ENCODE peak calls at places on chromosomes 4 and X, in six cellular contexts. A is AG04450, G is body of pancreas, E is stomach, X is cardiac fibroblast, V is lower lobe of right lung. N is an unnamed sample.

GRCh38 chrX:114906978-114907510 is 110.4 kb downstream of the IL13RA2 start:
- DNase-seq in A (no peak), G (no peak), E (no peak), X (no peak), V (no peak), N (no peak)

GRCh38 chrX:95995600-95995999 is 689.0 kb upstream of the DIAPH2 start:
- DNase-seq in A (no peak), G (no peak), E (no peak), X (no peak), V (no peak), N (no peak)

GRCh38 chr4:8762356-8762755 is 109.3 kb downstream of the HMX1 start:
- DNase-seq in A (no peak), G (peak), E (no peak), X (no peak), V (peak), N (no peak)

GRCh38 chr4:173450281-173450680 is 51.4 kb upstream of the SCRG1 start:
- DNase-seq in A (no peak), G (no peak), E (no peak), X (peak), V (no peak), N (no peak)

GRCh38 chr4:140818433-140818832 is 62.2 kb upstream of the TBC1D9 start:
- DNase-seq in A (no peak), G (no peak), E (no peak), X (no peak), V (no peak), N (no peak)

GRCh38 chrX:151359341-151359740 is 37.7 kb upstream of the VMA21 start:
- DNase-seq in A (no peak), G (no peak), E (no peak), X (no peak), V (no peak), N (no peak)

GRCh38 chrX:44002569-44002968 is 29.4 kb upstream of the NDP start:
- DNase-seq in A (no peak), G (no peak), E (no peak), X (peak), V (no peak), N (no peak)

GRCh38 chr4:121380448-121381147 is at the start of gene QRFPR:
- DNase-seq in A (no peak), G (no peak), E (no peak), X (peak), V (no peak), N (no peak)

GRCh38 chr4:97500423-97500822 is 642.9 kb downstream of the STPG2 start:
- DNase-seq in A (no peak), G (no peak), E (no peak), X (no peak), V (no peak), N (no peak)

GRCh38 chrX:49001521-49002090 is 458 bp downstream of the GRIPAP1 start:
- DNase-seq in A (no peak), G (no peak), E (no peak), X (peak), V (peak), N (no peak)

GRCh38 chrX:2577844-2578444 is 77.2 kb upstream of the DHRSX start:
- DNase-seq in A (no peak), G (no peak), E (no peak), X (no peak), V (no peak), N (no peak)

GRCh38 chr4:5971077-5971447 is 47.2 kb downstream of the C4orf50 start:
- DNase-seq in A (no peak), G (no peak), E (peak), X (no peak), V (no peak), N (no peak)

GRCh38 chrX:13085533-13085932 is 41.1 kb upstream of the FAM9C start:
- DNase-seq in A (no peak), G (no peak), E (no peak), X (no peak), V (no peak), N (no peak)

GRCh38 chrX:21907250-21907649 is 33.3 kb upstream of the SMS start:
- DNase-seq in A (no peak), G (no peak), E (no peak), X (no peak), V (no peak), N (no peak)

GRCh38 chr4:183256756-183257385 is 63.2 kb downstream of the CLDN22 start:
- DNase-seq in A (no peak), G (peak), E (peak), X (peak), V (peak), N (no peak)

GRCh38 chr4:165394275-165394674 is 15.5 kb downstream of the CPE start:
- DNase-seq in A (no peak), G (no peak), E (no peak), X (peak), V (no peak), N (no peak)

GRCh38 chr4:85784348-85784747 is 309.4 kb downstream of the ARHGAP24 start:
- DNase-seq in A (no peak), G (no peak), E (no peak), X (peak), V (no peak), N (no peak)

GRCh38 chr4:73668806-73669205 is 48.6 kb upstream of the RASSF6 start:
- DNase-seq in A (no peak), G (no peak), E (no peak), X (peak), V (no peak), N (no peak)

GRCh38 chr4:54509057-54509456 is 148.7 kb upstream of the KIT start:
- DNase-seq in A (no peak), G (no peak), E (peak), X (no peak), V (no peak), N (no peak)

GRCh38 chrX:108736509-108737479 is at the start of gene IRS4:
- DNase-seq in A (no peak), G (peak), E (no peak), X (peak), V (peak), N (no peak)

GRCh38 chr4:96766359-96766758 is 926.5 kb downstream of the PDHA2 start:
- DNase-seq in A (no peak), G (no peak), E (no peak), X (peak), V (no peak), N (no peak)

GRCh38 chrX:115579327-115579726 is 18.4 kb downstream of the PLS3 start:
- DNase-seq in A (no peak), G (no peak), E (no peak), X (no peak), V (no peak), N (no peak)

GRCh38 chr4:74635074-74635473 is 159.2 kb downstream of the BTC start:
- DNase-seq in A (no peak), G (no peak), E (no peak), X (no peak), V (no peak), N (no peak)

GRCh38 chr4:173317003-173317402 is 17.2 kb downstream of the HMGB2 start:
- DNase-seq in A (no peak), G (no peak), E (no peak), X (no peak), V (no peak), N (no peak)

GRCh38 chr4:138248058-138248457 is 5.9 kb upstream of the SLC7A11 start:
- DNase-seq in A (no peak), G (no peak), E (no peak), X (no peak), V (no peak), N (no peak)

GRCh38 chr4:77167866-77168265 is 10.9 kb downstream of the CCNG2 start:
- DNase-seq in A (no peak), G (no peak), E (no peak), X (no peak), V (no peak), N (no peak)

GRCh38 chr4:22090655-22091350 is 142.2 kb upstream of the KCNIP4 start:
- DNase-seq in A (no peak), G (no peak), E (no peak), X (peak), V (no peak), N (no peak)

GRCh38 chr4:81426770-81427604 is 44.7 kb downstream of the RASGEF1B start:
- DNase-seq in A (no peak), G (no peak), E (no peak), X (peak), V (no peak), N (no peak)

GRCh38 chr4:4670869-4671268 is 129.0 kb upstream of the STX18 start:
- DNase-seq in A (no peak), G (no peak), E (no peak), X (no peak), V (no peak), N (no peak)

GRCh38 chrX:82092307-82092706 is 890.4 kb downstream of the SH3BGRL start:
- DNase-seq in A (no peak), G (no peak), E (no peak), X (no peak), V (no peak), N (no peak)

GRCh38 chr4:71777891-71778290 is 6.0 kb downstream of the GC start:
- DNase-seq in A (no peak), G (no peak), E (no peak), X (no peak), V (no peak), N (no peak)

GRCh38 chrX:126900937-126901336 is 81.4 kb downstream of the PRR32 start:
- DNase-seq in A (no peak), G (no peak), E (no peak), X (no peak), V (no peak), N (no peak)

GRCh38 chr4:180810581-180810980 is 1432.6 kb upstream of the TENM3 start:
- DNase-seq in A (no peak), G (no peak), E (no peak), X (no peak), V (no peak), N (no peak)

GRCh38 chr4:92501456-92501855 is 197.7 kb downstream of the GRID2 start:
- DNase-seq in A (no peak), G (no peak), E (no peak), X (no peak), V (no peak), N (no peak)

GRCh38 chr4:5973033-5973432 is 45.2 kb downstream of the C4orf50 start:
- DNase-seq in A (no peak), G (no peak), E (peak), X (no peak), V (no peak), N (no peak)

DNA sequence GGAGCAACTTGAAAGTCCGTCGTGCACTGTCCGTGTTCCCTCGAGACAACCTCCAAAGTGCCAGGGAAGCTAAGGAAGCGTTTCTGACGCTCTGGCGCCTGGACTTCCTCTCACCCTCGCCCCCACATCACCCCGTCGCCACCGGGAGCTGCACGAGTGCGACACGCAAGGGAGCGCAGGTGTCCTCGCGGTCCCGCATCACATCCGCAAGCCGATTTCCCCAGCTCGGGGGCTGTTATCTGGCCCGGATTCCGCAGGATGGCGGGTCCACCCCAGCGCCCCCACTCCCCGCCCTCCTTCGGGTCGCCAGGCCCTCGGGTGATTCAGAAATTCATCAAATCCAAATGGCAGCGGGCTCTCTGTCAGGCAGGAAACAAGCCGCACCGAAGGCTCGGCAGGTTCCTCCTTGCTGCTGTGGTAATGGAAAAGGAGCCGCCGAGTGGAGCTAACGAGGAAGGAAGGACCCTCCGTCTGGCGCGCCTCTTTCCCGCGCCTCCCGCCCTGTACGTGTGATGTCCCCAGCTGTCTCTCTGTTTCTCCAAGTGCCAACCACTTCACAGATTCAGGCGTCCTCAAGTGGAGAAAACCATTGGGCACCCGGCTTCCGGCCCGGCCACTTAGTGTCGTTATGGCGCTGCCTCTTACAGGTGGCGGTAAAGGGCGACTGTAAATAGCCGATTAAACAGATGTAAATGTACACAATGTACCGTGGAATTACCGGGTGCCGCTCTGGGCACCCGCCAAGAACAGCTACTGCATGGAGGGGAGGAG is 901 bp upstream of the SETD7 start:
- DNase-seq in A (no peak), G (peak), E (peak), X (peak), V (peak), N (peak)
- TF ChIP-seq CTCF in A (no peak), G (no peak), E (no peak), X (no peak), V (no peak), N (no peak)

DNA sequence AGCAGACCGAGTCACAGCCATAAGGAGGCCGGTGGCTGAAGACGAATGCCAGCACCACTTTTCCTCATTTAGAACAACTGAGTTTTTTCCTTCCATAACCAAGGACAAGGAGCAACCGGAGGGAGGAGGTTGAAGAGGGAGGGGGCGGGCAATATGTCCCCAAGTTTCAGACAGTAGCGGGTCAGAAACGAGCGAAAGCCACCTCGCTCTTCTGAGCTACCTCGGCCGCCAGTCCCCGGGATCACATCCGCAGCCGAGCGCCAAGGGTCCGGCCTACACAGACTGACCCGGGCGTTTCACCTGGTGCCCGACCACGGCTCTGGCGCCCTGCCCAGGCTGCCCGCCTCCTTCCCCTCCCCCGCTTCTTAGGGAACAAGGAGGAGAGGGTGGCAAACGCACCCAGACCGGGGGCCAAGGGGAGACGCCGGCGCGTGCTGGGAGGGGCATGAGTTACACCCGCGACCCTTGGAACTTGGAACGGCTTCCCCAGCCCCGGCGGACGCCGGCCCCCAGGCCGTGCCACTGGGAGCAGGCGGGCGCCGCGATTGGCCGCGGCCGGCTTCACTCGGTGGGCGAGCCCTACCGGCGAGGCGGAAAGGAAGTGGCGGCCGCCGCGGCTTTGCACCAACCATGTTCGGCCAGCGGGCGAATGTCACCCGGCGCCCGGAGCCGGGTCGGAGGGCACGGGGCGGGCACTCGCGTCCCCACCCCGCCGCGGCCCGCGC is 1.6 kb downstream of the IRF2 start:
- DNase-seq in A (no peak), G (peak), E (peak), X (peak), V (peak), N (peak)
- TF ChIP-seq CTCF in A (no peak), G (no peak), E (no peak), X (no peak), V (peak), N (no peak)

DNA sequence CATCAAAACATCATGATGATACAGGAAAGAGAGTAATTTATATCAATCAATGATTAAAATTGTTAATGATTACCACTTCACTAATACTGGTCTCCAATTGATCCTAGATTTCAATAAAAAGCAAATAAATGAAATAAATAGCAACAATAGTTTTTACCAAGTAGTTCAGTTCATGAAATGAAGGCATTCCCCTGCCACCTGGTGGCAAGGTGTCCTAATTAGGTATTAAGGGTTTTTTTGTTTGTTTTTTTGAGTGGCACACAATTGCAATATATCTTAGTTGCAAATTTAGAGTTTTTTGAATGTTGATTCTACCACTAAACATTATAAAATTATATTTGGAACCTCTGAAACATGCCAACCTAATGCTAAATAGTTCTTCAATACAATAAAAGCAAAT is 157.4 kb upstream of the PDE5A start:
- DNase-seq in A (no peak), G (peak), E (peak), X (peak), V (no peak), N (no peak)
- TF ChIP-seq CTCF in A (peak), G (peak), E (peak), X (no peak), V (peak), N (no peak)

DNA sequence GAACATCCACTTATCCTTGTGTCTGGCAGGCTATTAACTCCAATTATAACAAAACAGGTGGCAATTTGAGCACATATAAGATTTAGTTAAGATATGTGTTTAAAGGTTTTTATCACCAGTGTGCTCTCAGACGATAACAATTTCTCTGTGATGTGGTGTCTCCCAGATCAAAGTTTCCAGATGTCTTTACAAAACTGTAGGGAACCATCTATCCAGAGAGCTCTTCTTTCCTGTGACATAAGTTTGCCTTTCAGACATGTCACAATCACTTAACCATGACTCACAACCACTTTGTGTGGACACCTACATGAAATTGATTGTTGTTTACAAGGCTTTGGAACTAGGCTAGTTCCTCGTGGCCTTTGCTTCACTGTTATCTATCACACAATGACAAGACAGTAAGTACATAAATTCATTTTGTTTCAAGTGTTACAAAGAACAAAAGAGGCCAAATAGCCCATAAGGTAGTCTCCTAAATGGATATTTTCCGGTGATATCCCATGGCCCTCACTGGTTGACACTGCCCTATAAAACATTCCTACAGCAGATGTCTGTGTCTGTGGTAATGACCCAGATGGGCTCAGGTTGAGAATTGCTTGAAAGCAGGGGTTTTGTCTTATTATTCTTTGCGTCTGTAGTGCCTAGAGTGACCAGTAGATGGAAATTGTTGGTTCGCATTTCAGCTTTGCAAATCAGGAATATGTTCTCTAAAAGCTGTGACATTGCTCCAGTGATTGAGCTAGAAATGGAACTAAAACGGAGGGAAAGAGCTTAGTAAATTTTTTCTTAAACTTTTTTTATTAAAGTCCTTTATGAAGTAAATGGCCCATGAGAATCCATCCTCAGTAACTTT is 297.8 kb upstream of the FAM241A start:
- DNase-seq in A (no peak), G (no peak), E (no peak), X (no peak), V (no peak), N (no peak)
- TF ChIP-seq CTCF in A (peak), G (no peak), E (no peak), X (peak), V (no peak), N (no peak)

DNA sequence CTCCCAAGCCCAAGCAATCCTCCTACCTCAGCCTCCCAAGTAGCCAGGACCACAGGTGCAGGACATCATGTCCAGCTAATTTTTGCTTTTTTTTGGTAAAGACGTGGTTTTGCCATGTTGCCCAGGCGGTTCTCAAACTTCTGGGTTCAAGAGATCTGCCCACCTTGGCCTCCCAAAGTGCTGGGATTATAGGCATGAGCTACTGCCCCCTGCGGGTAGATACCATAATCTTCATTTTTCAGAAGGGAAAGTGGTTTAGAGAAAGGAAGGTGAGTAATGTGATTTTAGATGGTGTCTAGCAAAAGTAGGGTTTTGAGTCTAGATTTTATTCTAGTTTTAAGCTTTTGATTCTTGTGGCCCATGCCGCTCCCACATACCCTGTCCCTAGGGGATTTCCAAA is 205.3 kb upstream of the CLNK start:
- DNase-seq in A (no peak), G (no peak), E (no peak), X (no peak), V (no peak), N (no peak)
- TF ChIP-seq CTCF in A (no peak), G (no peak), E (no peak), X (no peak), V (no peak), N (no peak)

DNA sequence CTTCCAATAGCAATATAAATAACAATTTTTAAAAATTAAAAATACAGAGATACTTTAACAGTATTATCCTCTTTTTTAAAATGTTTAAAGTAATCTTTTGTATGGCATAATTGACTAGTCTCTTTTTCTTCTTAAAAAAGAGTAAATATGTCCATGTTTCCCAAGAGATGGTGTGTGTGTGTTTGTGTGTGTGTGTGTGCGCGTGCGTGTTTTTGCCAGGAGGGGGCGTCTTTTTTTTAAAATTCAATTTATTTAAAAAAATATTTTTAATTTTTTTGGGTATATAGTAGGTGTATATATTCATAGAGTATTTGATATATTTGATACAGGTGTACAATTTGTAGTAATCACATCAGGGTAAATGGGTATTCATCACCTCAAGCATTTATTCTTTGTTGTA is 1073.7 kb downstream of the PCDH7 start:
- DNase-seq in A (no peak), G (no peak), E (no peak), X (no peak), V (no peak), N (no peak)
- TF ChIP-seq CTCF in A (peak), G (no peak), E (no peak), X (peak), V (no peak), N (no peak)

N was measured in activated B cell treated with CpG ODN at 0.5 μM for 24 hours.